ENCODE peak calls at places on chromosomes 2 and 18, in four cellular contexts. M, S, H and A are unnamed samples.
A peak's percentile ranks its signal among the peaks of the same experiment; 100 is the strongest.

GRCh38 chr2:179218848-179219594 is 45.6 kb downstream of the SESTD1 start:
- DNase-seq in M (peak; percentile 93), S (peak; percentile 78), H (peak; percentile 60), A (peak; percentile 87)

GRCh38 chr2:12848176-12848575 is 131.4 kb downstream of the TRIB2 start:
- DNase-seq in M (no peak), S (no peak), H (no peak), A (no peak)

GRCh38 chr2:165594231-165594934 is 124.9 kb downstream of the CSRNP3 start:
- DNase-seq in M (no peak), S (no peak), H (no peak), A (no peak)

GRCh38 chr18:34729264-34729663 is 19.2 kb downstream of the DTNA start:
- DNase-seq in M (peak; percentile 57), S (peak; percentile 36), H (no peak), A (peak; percentile 65)

GRCh38 chr2:227006189-227006897 is 157.7 kb downstream of the COL4A4 start:
- DNase-seq in M (no peak), S (no peak), H (no peak), A (no peak)

GRCh38 chr18:8324343-8325065 is 284.7 kb upstream of the RAB12 start:
- DNase-seq in M (no peak), S (no peak), H (no peak), A (no peak)

GRCh38 chr2:240987588-240987987 is 10.8 kb upstream of the SNED1 start:
- DNase-seq in M (no peak), S (no peak), H (no peak), A (no peak)

GRCh38 chr2:3631851-3632659 is 25.9 kb upstream of the ALLC start:
- DNase-seq in M (no peak), S (no peak), H (no peak), A (no peak)

GRCh38 chr2:181790716-181791649 is 100.5 kb upstream of the ITPRID2 start:
- DNase-seq in M (peak; percentile 99), S (peak; percentile 100), H (peak; percentile 99), A (peak; percentile 97)

GRCh38 chr2:24827321-24828261 is 34.4 kb downstream of the CENPO start:
- DNase-seq in M (peak; percentile 93), S (peak; percentile 83), H (peak; percentile 73), A (peak; percentile 86)

GRCh38 chr2:174916270-174916930 is 88.8 kb downstream of the CHN1 start:
- DNase-seq in M (no peak), S (no peak), H (no peak), A (no peak)

GRCh38 chr2:237432484-237433092 is 18.6 kb upstream of the COL6A3 start:
- DNase-seq in M (peak; percentile 97), S (peak; percentile 98), H (peak; percentile 97), A (peak; percentile 93)

GRCh38 chr2:199431748-199432213 is 26.0 kb downstream of the SATB2 start:
- DNase-seq in M (peak; percentile 47), S (peak; percentile 85), H (peak; percentile 80), A (no peak)

GRCh38 chr2:232466221-232466620 is 10.3 kb downstream of the ALPI start:
- DNase-seq in M (no peak), S (no peak), H (no peak), A (no peak)

GRCh38 chr2:192243488-192243887 is 48.8 kb upstream of the TMEFF2 start:
- DNase-seq in M (peak; percentile 71), S (peak; percentile 66), H (peak; percentile 44), A (peak; percentile 27)

GRCh38 chr2:95074663-95075439 is 46.8 kb downstream of the MRPS5 start:
- DNase-seq in M (no peak), S (no peak), H (no peak), A (no peak)

GRCh38 chr2:36192978-36193377 is 162.6 kb upstream of the CRIM1 start:
- DNase-seq in M (no peak), S (no peak), H (no peak), A (no peak)

GRCh38 chr2:32647180-32647651 is 19.4 kb downstream of the TTC27 start:
- DNase-seq in M (peak; percentile 91), S (peak; percentile 95), H (peak; percentile 95), A (no peak)

GRCh38 chr2:126769118-126769517 is 113.2 kb downstream of the GYPC start:
- DNase-seq in M (no peak), S (no peak), H (no peak), A (no peak)

GRCh38 chr2:112640800-112641675 is 4.7 kb upstream of the SLC20A1 start:
- DNase-seq in M (peak; percentile 88), S (peak; percentile 96), H (peak; percentile 92), A (peak; percentile 46)

GRCh38 chr2:71891155-71891554 is 256.5 kb downstream of the CYP26B1 start:
- DNase-seq in M (no peak), S (no peak), H (no peak), A (no peak)

GRCh38 chr2:234171666-234172065 is 121.2 kb downstream of the SPP2 start:
- DNase-seq in M (no peak), S (no peak), H (no peak), A (no peak)

GRCh38 chr2:8684421-8684884 is 2.6 kb downstream of the ID2 start:
- DNase-seq in M (peak; percentile 2), S (peak; percentile 54), H (peak; percentile 37), A (peak; percentile 21)

GRCh38 chr2:122859260-122859659 is 1103.8 kb downstream of the TSN start:
- DNase-seq in M (no peak), S (no peak), H (no peak), A (no peak)

GRCh38 chr2:37877457-37878315 is 47.4 kb upstream of the RMDN2 start:
- DNase-seq in M (peak; percentile 81), S (peak; percentile 45), H (peak; percentile 32), A (peak; percentile 71)

GRCh38 chr2:65232636-65233035 is 5.0 kb downstream of the ACTR2 start:
- DNase-seq in M (peak; percentile 78), S (peak; percentile 84), H (peak; percentile 75), A (peak; percentile 45)

GRCh38 chr2:144015036-144015435 is 504.9 kb downstream of the ZEB2 start:
- DNase-seq in M (peak; percentile 49), S (no peak), H (no peak), A (no peak)

GRCh38 chr2:27041708-27042107 is 8.9 kb downstream of the TMEM214 start:
- DNase-seq in M (no peak), S (peak; percentile 50), H (peak; percentile 33), A (no peak)

GRCh38 chr18:44654555-44654954 is 26.1 kb upstream of the SETBP1 start:
- DNase-seq in M (peak; percentile 86), S (peak; percentile 93), H (peak; percentile 90), A (peak; percentile 94)

GRCh38 chr2:98825043-98825350 is 94.1 kb upstream of the MGAT4A start:
- DNase-seq in M (no peak), S (no peak), H (no peak), A (no peak)
- H3K4me3 ChIP-seq in M (no peak overlapping the region), S (no peak overlapping the region), H (no peak overlapping the region), A (no peak overlapping the region)

GRCh38 chr2:205564761-205565160 is 117.5 kb upstream of the NRP2 start:
- DNase-seq in M (no peak), S (no peak), H (no peak), A (no peak)
- TF ChIP-seq CTCF in M (no peak), S (no peak), H (no peak), A (no peak)

GRCh38 chr2:172098650-172099471 is 3.8 kb downstream of the DLX2 start:
- DNase-seq in M (peak; percentile 78), S (peak; percentile 76), H (peak; percentile 65), A (peak; percentile 67)
- H3K4me3 ChIP-seq in M (peak overlapping the region; percentile 46), S (peak overlapping the region; percentile 30), H (peak overlapping the region; percentile 55), A (peak overlapping the region; percentile 27)

GRCh38 chr2:168375195-168375798 is 80.8 kb upstream of the CERS6 start:
- DNase-seq in M (no peak), S (no peak), H (no peak), A (no peak)
- TF ChIP-seq CTCF in M (peak; percentile 26), S (peak; percentile 40), H (peak; percentile 33), A (peak; percentile 43)

GRCh38 chr2:178074123-178075005 is 1.8 kb upstream of the PDE11A start:
- DNase-seq in M (peak; percentile 7), S (peak; percentile 56), H (peak; percentile 33), A (peak; percentile 41)
- H3K4me3 ChIP-seq in M (no peak overlapping the region), S (no peak overlapping the region), H (no peak overlapping the region), A (no peak overlapping the region)

GRCh38 chr2:189171956-189172609 is 7.5 kb downstream of the COL5A2 start:
- DNase-seq in M (no peak), S (no peak), H (no peak), A (no peak)
- TF ChIP-seq CTCF in M (peak; percentile 3), S (no peak), H (no peak), A (no peak)